ENCODE peak calls at places on chromosomes 13 and 19, in four cellular contexts. B, F, D and E are unnamed samples.
A peak's percentile ranks its signal among the peaks of the same experiment; 100 is the strongest.

GRCh38 chr19:47573076-47574026 is at the start of gene ZNF541:
- DNase-seq in B (peak; percentile 11), F (peak; percentile 41), D (no peak), E (peak; percentile 20)

GRCh38 chr13:45413826-45414312 is 4.3 kb downstream of the SLC25A30 start:
- DNase-seq in B (no peak), F (no peak), D (no peak), E (no peak)

GRCh38 chr13:26872444-26873173 is 112.0 kb upstream of the GPR12 start:
- DNase-seq in B (peak; percentile 58), F (no peak), D (peak; percentile 21), E (peak; percentile 64)

GRCh38 chr19:51690359-51691121 is 2.6 kb upstream of the SPACA6 start:
- DNase-seq in B (peak; percentile 80), F (peak; percentile 48), D (peak; percentile 59), E (peak; percentile 70)

GRCh38 chr19:18895828-18896341 is at the start of gene CERS1:
- DNase-seq in B (peak; percentile 57), F (no peak), D (no peak), E (no peak)

GRCh38 chr19:5478925-5479588 is 23.8 kb downstream of the ZNRF4 start:
- DNase-seq in B (no peak), F (no peak), D (no peak), E (no peak)

GRCh38 chr19:54420383-54421168 is 5.3 kb downstream of the TTYH1 start:
- DNase-seq in B (no peak), F (no peak), D (peak; percentile 30), E (no peak)

GRCh38 chr19:31278555-31279435 is 70.4 kb downstream of the TSHZ3 start:
- DNase-seq in B (no peak), F (no peak), D (no peak), E (no peak)

GRCh38 chr19:19552811-19553210 is 14.7 kb downstream of the CILP2 start:
- DNase-seq in B (no peak), F (no peak), D (peak; percentile 36), E (peak; percentile 45)

GRCh38 chr19:6736917-6737283 is 480 bp downstream of the GPR108 start:
- DNase-seq in B (no peak), F (no peak), D (no peak), E (no peak)

GRCh38 chr13:59472134-59472533 is 691.6 kb downstream of the DIAPH3 start:
- DNase-seq in B (no peak), F (no peak), D (no peak), E (no peak)

GRCh38 chr19:49427855-49428546 is 2.8 kb downstream of the GFY start:
- DNase-seq in B (no peak), F (no peak), D (no peak), E (no peak)
- H3K27me3 ChIP-seq in B (peaks cover 57% of the 10 kb centered on the region), F (peaks cover 100% of the 10 kb centered on the region), D (peaks cover 91% of the 10 kb centered on the region), E (peaks cover 72% of the 10 kb centered on the region)

GRCh38 chr13:101915333-101915732 is 462.9 kb downstream of the ITGBL1 start:
- DNase-seq in B (no peak), F (no peak), D (no peak), E (no peak)
- H3K27me3 ChIP-seq in B (peaks cover 55% of the 10 kb centered on the region), F (peaks cover 50% of the 10 kb centered on the region), D (peaks cover 51% of the 10 kb centered on the region), E (peaks cover 55% of the 10 kb centered on the region)

GRCh38 chr19:42345191-42345812 is 19.9 kb downstream of the MEGF8 start:
- DNase-seq in B (no peak), F (no peak), D (no peak), E (no peak)

GRCh38 chr19:42343344-42344110 is 18.1 kb downstream of the MEGF8 start:
- DNase-seq in B (no peak), F (no peak), D (no peak), E (no peak)

GRCh38 chr19:42348211-42348610 is 22.8 kb downstream of the MEGF8 start:
- DNase-seq in B (no peak), F (no peak), D (no peak), E (no peak)

GRCh38 chr19:42349378-42350107 is 24.1 kb downstream of the MEGF8 start:
- DNase-seq in B (no peak), F (no peak), D (no peak), E (no peak)

DNA sequence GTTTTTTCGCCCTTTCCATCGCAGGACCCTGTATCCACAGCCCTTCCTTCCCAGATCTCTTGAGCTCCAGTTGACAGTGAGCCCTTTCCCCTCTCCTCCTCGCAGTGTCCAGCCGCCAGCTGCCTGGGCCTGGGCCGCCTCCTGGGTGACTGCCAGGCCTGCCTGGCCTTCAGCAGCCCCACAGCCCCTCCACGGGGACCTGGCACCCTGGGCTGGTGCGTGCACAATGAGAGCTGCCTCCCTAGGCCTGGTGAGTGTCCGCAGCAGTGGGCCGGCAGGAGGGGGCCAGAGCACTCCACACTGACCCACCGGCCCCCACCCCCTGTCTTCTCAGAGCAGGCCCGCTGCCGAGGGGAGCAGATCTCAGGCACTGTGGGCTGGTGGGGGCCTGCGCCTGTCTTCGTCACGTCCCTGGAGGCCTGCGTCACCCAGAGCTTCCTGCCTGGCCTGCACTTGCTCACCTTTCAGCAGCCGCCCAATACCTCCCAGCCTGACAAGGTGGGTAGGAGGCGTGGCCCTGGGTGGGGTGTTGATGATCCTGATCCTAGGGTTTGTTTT is 19.0 kb downstream of the MEGF8 start:
- DNase-seq in B (no peak), F (no peak), D (no peak), E (no peak)
- H3K27me3 ChIP-seq in B (no peaks in the 10 kb centered on the region), F (no peaks in the 10 kb centered on the region), D (no peaks in the 10 kb centered on the region), E (no peaks in the 10 kb centered on the region)

DNA sequence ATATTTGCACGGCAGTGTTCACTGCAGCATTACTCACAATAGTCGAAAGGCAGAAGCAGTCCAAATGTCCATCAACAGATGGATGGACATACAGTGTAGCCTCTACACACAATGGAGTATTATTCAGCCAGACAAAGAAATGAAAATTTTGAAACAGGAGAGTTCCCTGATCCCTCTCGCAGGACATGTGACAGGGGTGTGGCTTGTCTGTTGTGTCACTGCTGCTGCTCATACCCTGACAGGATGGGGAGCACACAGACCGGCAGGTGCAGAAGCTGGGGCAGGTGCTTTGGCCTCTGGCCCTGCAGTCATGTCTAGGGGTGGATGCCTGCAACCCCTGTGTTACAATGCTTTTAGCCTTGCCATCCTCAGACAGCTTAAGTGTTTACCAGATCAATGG is 204.3 kb downstream of the EFNB2 start:
- DNase-seq in B (no peak), F (no peak), D (no peak), E (no peak)
- H3K27me3 ChIP-seq in B (no peaks in the 10 kb centered on the region), F (no peaks in the 10 kb centered on the region), D (no peaks in the 10 kb centered on the region), E (no peaks in the 10 kb centered on the region)

GRCh38 chr19:1846517-1847205 is 1.6 kb downstream of the REXO1 start:
- DNase-seq in B (no peak), F (no peak), D (no peak), E (no peak)

GRCh38 chr19:1848399-1849131 is at the start of gene REXO1:
- DNase-seq in B (peak; percentile 97), F (peak; percentile 98), D (peak; percentile 92), E (peak; percentile 97)

GRCh38 chr19:1845642-1846041 is 2.6 kb downstream of the REXO1 start:
- DNase-seq in B (no peak), F (no peak), D (no peak), E (no peak)

GRCh38 chr19:1847684-1848398 is 442 bp downstream of the REXO1 start:
- DNase-seq in B (peak; percentile 38), F (no peak), D (peak; percentile 56), E (peak; percentile 46)

GRCh38 chr19:1847348-1847683 is 967 bp downstream of the REXO1 start:
- DNase-seq in B (no peak), F (no peak), D (peak; percentile 17), E (no peak)
- H3K27me3 ChIP-seq in B (no peaks in the 10 kb centered on the region), F (no peaks in the 10 kb centered on the region), D (no peaks in the 10 kb centered on the region), E (no peaks in the 10 kb centered on the region)

DNA sequence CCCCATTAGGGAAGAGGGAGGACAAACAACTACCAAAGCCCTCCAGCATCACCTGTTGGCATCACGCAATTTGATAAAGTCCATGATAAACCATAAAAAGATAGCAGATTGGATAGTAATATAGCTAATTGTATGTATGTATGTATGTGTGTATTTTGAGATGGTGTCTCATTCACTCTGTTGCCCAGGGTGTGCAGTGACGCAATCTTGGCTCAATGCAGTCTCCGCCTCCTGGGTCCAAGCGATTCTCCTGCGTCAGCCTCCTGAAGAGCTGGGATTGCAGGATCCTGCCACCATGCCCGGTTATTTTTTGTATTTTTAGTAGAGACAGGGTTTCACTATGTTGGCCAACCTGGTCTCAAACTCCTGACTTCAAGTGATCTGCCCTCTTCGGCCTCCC is 74.6 kb upstream of the RNF113B start:
- DNase-seq in B (no peak), F (no peak), D (no peak), E (no peak)
- H3K27me3 ChIP-seq in B (no peaks in the 10 kb centered on the region), F (no peaks in the 10 kb centered on the region), D (no peaks in the 10 kb centered on the region), E (no peaks in the 10 kb centered on the region)

GRCh38 chr13:25840261-25840660 is 211.6 kb downstream of the SHISA2 start:
- DNase-seq in B (peak; percentile 22), F (no peak), D (no peak), E (no peak)
- H3K27me3 ChIP-seq in B (no peaks in the 10 kb centered on the region), F (no peaks in the 10 kb centered on the region), D (no peaks in the 10 kb centered on the region), E (no peaks in the 10 kb centered on the region)

DNA sequence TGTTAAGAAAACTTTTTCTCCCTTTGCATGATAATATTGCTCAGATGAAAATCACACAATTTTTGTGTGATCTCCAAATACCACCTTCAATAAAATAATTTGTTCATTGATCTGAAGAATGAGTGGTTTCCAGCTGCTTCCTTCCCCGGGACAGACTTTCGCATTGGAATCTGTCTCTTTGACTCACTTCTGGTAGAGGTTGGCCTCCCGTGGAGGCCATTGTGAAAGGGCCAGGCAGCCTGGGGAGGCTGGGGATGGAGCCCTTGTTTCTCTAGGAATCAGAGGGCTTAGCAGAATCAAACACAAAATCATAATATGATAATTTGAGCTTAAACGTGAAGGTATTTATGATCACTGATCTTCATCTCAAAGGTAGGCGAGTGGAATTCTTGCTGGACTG is 135.0 kb upstream of the ZNF536 start:
- DNase-seq in B (no peak), F (no peak), D (no peak), E (no peak)
- H3K27me3 ChIP-seq in B (peaks cover 4% of the 10 kb centered on the region), F (peaks cover 7% of the 10 kb centered on the region), D (no peaks in the 10 kb centered on the region), E (peaks cover 6% of the 10 kb centered on the region)

DNA sequence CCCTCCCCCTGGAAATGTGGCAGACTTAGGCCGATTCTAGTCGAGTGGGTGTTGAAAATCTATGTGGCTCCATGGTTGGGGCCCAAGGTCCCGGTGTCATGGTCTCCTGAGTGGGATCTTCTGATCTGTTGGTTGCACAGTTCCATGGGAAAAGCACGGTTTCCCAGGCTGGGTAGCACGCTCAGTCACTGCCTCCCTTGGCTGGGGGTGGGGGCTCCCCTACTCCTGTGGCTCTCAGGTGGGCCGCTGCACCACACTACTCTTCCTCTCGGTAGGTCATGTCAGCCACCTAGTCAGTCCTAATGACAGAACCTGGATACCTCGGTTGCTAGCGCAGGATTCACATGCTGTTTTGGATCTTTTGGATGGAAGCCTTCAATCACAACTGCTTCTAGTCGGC is 247.0 kb downstream of the SPRY2 start:
- DNase-seq in B (no peak), F (no peak), D (no peak), E (no peak)
- H3K27me3 ChIP-seq in B (peaks cover 4% of the 10 kb centered on the region), F (no peaks in the 10 kb centered on the region), D (no peaks in the 10 kb centered on the region), E (no peaks in the 10 kb centered on the region)